ENCODE peak calls at places on chromosome 12, in ten cellular contexts. N, P, I, Y, X, K, T, M, R and Z are unnamed samples.

GRCh38 chr12:109125791-109126190 is 9.4 kb downstream of the ACACB start:
- DNase-seq in Y (no peak), X (no peak), P (no peak), K (no peak), N (no peak), M (no peak), T (no peak), I (no peak), R (no peak), Z (no peak)

GRCh38 chr12:109500406-109501185 is 23.2 kb downstream of the UBE3B start:
- DNase-seq in K (no peak), Y (no peak), R (no peak), I (no peak), N (no peak), P (no peak), X (peak), T (no peak), M (no peak), Z (no peak)

GRCh38 chr12:115394498-115395220 is 710.7 kb upstream of the TBX3 start:
- DNase-seq in M (peak), P (no peak), I (no peak), T (no peak), X (no peak), N (no peak), Y (no peak), R (no peak), K (no peak), Z (peak)

GRCh38 chr12:122185494-122186082 is 2.7 kb downstream of the LRRC43 start:
- DNase-seq in T (no peak), I (no peak), Y (no peak), K (no peak), R (no peak), X (no peak), P (no peak), N (no peak), M (no peak), Z (no peak)

GRCh38 chr12:62123721-62124203 is 136.4 kb upstream of the USP15 start:
- DNase-seq in K (peak), M (peak), I (no peak), X (peak), P (peak), R (peak), T (no peak), N (peak), Y (no peak), Z (peak)

GRCh38 chr12:96034631-96035282 is 630 bp downstream of the LTA4H start:
- DNase-seq in R (peak), I (peak), X (peak), T (peak), Y (no peak), K (peak), P (peak), N (peak), M (peak), Z (no peak)

GRCh38 chr12:21774358-21775129 is at the start of gene KCNJ8:
- DNase-seq in X (peak), M (peak), Y (peak), T (peak), R (no peak), I (peak), K (peak), N (no peak), P (peak), Z (no peak)

GRCh38 chr12:22410497-22410896 is 76.0 kb upstream of the ST8SIA1 start:
- DNase-seq in K (no peak), M (no peak), X (no peak), T (no peak), P (no peak), R (no peak), I (no peak), N (no peak), Y (no peak), Z (no peak)

GRCh38 chr12:25307818-25308217 is 57.1 kb upstream of the KRAS start:
- DNase-seq in I (no peak), M (no peak), N (no peak), R (no peak), K (no peak), Y (no peak), P (no peak), X (no peak), T (no peak), Z (no peak)

GRCh38 chr12:124419292-124420040 is 124.6 kb downstream of the RFLNA start:
- DNase-seq in N (no peak), Y (no peak), K (no peak), I (peak), R (no peak), T (no peak), M (no peak), P (no peak), X (no peak), Z (no peak)

GRCh38 chr12:54984602-54985376 is at the start of gene TESPA1:
- DNase-seq in P (peak), I (peak), X (no peak), Y (peak), T (peak), K (no peak), R (peak), N (peak), M (no peak), Z (no peak)

GRCh38 chr12:105025890-105026289 is 39.8 kb downstream of the NOPCHAP1 start:
- DNase-seq in N (no peak), X (no peak), P (peak), I (peak), T (peak), M (peak), Y (no peak), K (no peak), R (no peak), Z (peak)

GRCh38 chr12:63151898-63152700 is 1.1 kb upstream of the AVPR1A start:
- DNase-seq in I (peak), T (peak), Y (peak), M (peak), P (peak), K (peak), X (peak), N (no peak), R (peak), Z (peak)

GRCh38 chr12:101019193-101019592 is 190.8 kb downstream of the SLC5A8 start:
- DNase-seq in I (no peak), X (no peak), P (no peak), K (no peak), M (no peak), T (no peak), Y (no peak), N (no peak), R (no peak), Z (no peak)

GRCh38 chr12:26402648-26403047 is 207.3 kb downstream of the SSPN start:
- DNase-seq in Y (no peak), X (peak), M (no peak), N (no peak), R (no peak), I (no peak), P (no peak), T (no peak), K (no peak), Z (no peak)

GRCh38 chr12:57810450-57810849 is 8.1 kb downstream of the AVIL start:
- DNase-seq in M (no peak), R (no peak), N (no peak), X (no peak), Y (no peak), I (no peak), P (no peak), K (no peak), T (no peak), Z (no peak)

GRCh38 chr12:102478416-102479098 is 1.8 kb downstream of the IGF1 start:
- DNase-seq in M (no peak), I (no peak), X (peak), K (no peak), R (peak), N (no peak), P (no peak), T (no peak), Y (no peak), Z (peak)

GRCh38 chr12:132364348-132364902 is 35.0 kb upstream of the GALNT9 start:
- DNase-seq in I (peak), Y (peak), X (no peak), N (no peak), M (no peak), P (no peak), T (no peak), K (no peak), R (no peak), Z (no peak)

GRCh38 chr12:128365032-128365431 is 98.1 kb downstream of the TMEM132C start:
- DNase-seq in I (no peak), T (no peak), K (no peak), R (no peak), N (no peak), Y (no peak), P (no peak), M (no peak), X (no peak), Z (no peak)

GRCh38 chr12:46219892-46220655 is 48.8 kb downstream of the SLC38A1 start:
- DNase-seq in N (peak), I (no peak), K (peak), M (peak), Y (no peak), R (peak), X (no peak), P (no peak), T (no peak), Z (no peak)

GRCh38 chr12:132723764-132724140 is 13.1 kb downstream of the PGAM5 start:
- DNase-seq in K (no peak), T (no peak), N (no peak), I (no peak), X (no peak), Y (no peak), R (no peak), M (no peak), P (no peak), Z (no peak)

GRCh38 chr12:121513464-121514183 is 67.2 kb downstream of the KDM2B start:
- DNase-seq in I (no peak), X (peak), R (peak), T (no peak), N (peak), Y (no peak), P (peak), K (peak), M (no peak), Z (peak)

GRCh38 chr12:55034218-55034617 is 14.4 kb downstream of the NEUROD4 start:
- DNase-seq in K (no peak), I (no peak), X (no peak), M (peak), N (no peak), P (no peak), Y (no peak), T (no peak), R (no peak), Z (no peak)

GRCh38 chr12:94570161-94570560 is 80.2 kb downstream of the TMCC3 start:
- DNase-seq in N (no peak), Y (no peak), I (no peak), M (no peak), K (peak), R (no peak), T (no peak), X (no peak), P (no peak), Z (no peak)

GRCh38 chr12:111174283-111175108 is 194.4 kb downstream of the PHETA1 start:
- DNase-seq in I (no peak), M (peak), X (peak), N (no peak), R (no peak), Y (no peak), K (peak), P (no peak), T (no peak), Z (no peak)

GRCh38 chr12:57723630-57723962 is 14.9 kb downstream of the AGAP2 start:
- DNase-seq in X (no peak), T (no peak), Y (no peak), P (no peak), K (no peak), N (no peak), M (no peak), R (no peak), I (no peak), Z (no peak)

GRCh38 chr12:56160160-56160763 is 2.1 kb downstream of the MYL6 start:
- DNase-seq in N (peak), I (no peak), X (peak), K (no peak), R (peak), T (no peak), P (no peak), M (no peak), Y (peak), Z (no peak)

GRCh38 chr12:117844114-117844513 is 124.7 kb downstream of the KSR2 start:
- DNase-seq in M (no peak), R (no peak), T (no peak), X (no peak), Y (no peak), I (no peak), K (no peak), N (no peak), P (no peak), Z (no peak)

GRCh38 chr12:114408881-114409795 is 3.2 kb upstream of the TBX5 start:
- DNase-seq in I (peak), P (no peak), X (peak), M (no peak), N (no peak), R (no peak), T (no peak), Y (no peak), K (no peak), Z (no peak)

GRCh38 chr12:2332266-2332665 is 279.5 kb downstream of the CACNA1C start:
- DNase-seq in I (no peak), X (no peak), M (no peak), K (no peak), P (no peak), R (no peak), N (no peak), Y (no peak), T (no peak), Z (no peak)

GRCh38 chr12:47075192-47076084 is 4.0 kb upstream of the PCED1B start:
- DNase-seq in P (no peak), Y (no peak), X (no peak), N (no peak), R (no peak), T (no peak), K (no peak), I (no peak), M (no peak), Z (no peak)

GRCh38 chr12:41055875-41056577 is 132.1 kb upstream of the PDZRN4 start:
- DNase-seq in R (no peak), N (no peak), T (no peak), P (no peak), M (no peak), K (no peak), Y (no peak), X (no peak), I (no peak), Z (no peak)

GRCh38 chr12:114817491-114818440 is 133.8 kb upstream of the TBX3 start:
- DNase-seq in N (no peak), T (peak), Y (no peak), M (no peak), R (no peak), X (no peak), P (peak), K (no peak), I (no peak), Z (no peak)

GRCh38 chr12:122072031-122072970 is 6.3 kb upstream of the MLXIP start:
- DNase-seq in N (no peak), M (peak), Y (no peak), P (peak), I (peak), R (no peak), K (peak), T (peak), X (no peak), Z (peak)

GRCh38 chr12:130555628-130556485 is 160.2 kb downstream of the RIMBP2 start:
- DNase-seq in X (peak), I (no peak), P (no peak), K (no peak), R (no peak), M (no peak), T (no peak), Y (no peak), N (no peak), Z (peak)

GRCh38 chr12:59066445-59066844 is 146.1 kb upstream of the LRIG3 start:
- DNase-seq in T (no peak), M (no peak), P (no peak), R (no peak), N (no peak), I (no peak), K (no peak), X (no peak), Y (no peak), Z (no peak)

GRCh38 chr12:64672925-64673409 is 62.7 kb downstream of the RASSF3 start:
- DNase-seq in K (peak), T (peak), X (no peak), M (no peak), Y (peak), P (peak), R (no peak), N (no peak), I (peak), Z (peak)

GRCh38 chr12:129716825-129717224 is 187.0 kb downstream of the TMEM132D start:
- DNase-seq in T (no peak), N (no peak), P (no peak), I (no peak), Y (no peak), X (no peak), R (no peak), M (no peak), K (no peak), Z (no peak)